ENCODE peak calls at places on chromosomes 1 and 21, in six cellular contexts. U, M, O, P, Y and X are unnamed samples. For H3K4me1, the result is how much of the 10 kb centered on the place peaks cover.

GRCh38 chr1:219659682-219660081 is 46.8 kb upstream of the ZC3H11B start:
- DNase-seq in U (peak), M (no peak), O (no peak), P (peak), Y (no peak), X (no peak)

GRCh38 chr21:38474124-38474523 is 24.2 kb downstream of the ERG start:
- DNase-seq in U (no peak), M (no peak), O (no peak), P (no peak), Y (no peak), X (no peak)

GRCh38 chr1:143653403-143653802 is 318.4 kb downstream of the FAM72C start:
- DNase-seq in U (no peak), M (no peak), O (no peak), P (no peak), Y (no peak), X (no peak)

GRCh38 chr21:33846141-33846540 is 69.5 kb downstream of the ATP5PO start:
- DNase-seq in U (no peak), M (no peak), O (no peak), P (no peak), Y (no peak), X (no peak)

GRCh38 chr1:237684236-237684635 is 206.5 kb downstream of the ZP4 start:
- DNase-seq in U (peak), M (no peak), O (no peak), P (no peak), Y (no peak), X (no peak)

GRCh38 chr1:186859995-186860394 is 31.2 kb downstream of the PLA2G4A start:
- DNase-seq in U (no peak), M (no peak), O (no peak), P (no peak), Y (no peak), X (no peak)

GRCh38 chr1:229119876-229120275 is 151.0 kb upstream of the RAB4A start:
- DNase-seq in U (peak), M (no peak), O (no peak), P (no peak), Y (no peak), X (no peak)

GRCh38 chr1:79974659-79975058 is 968.1 kb upstream of the ADGRL4 start:
- DNase-seq in U (no peak), M (no peak), O (no peak), P (no peak), Y (no peak), X (no peak)

GRCh38 chr1:41751804-41752513 is 166.8 kb downstream of the HIVEP3 start:
- DNase-seq in U (peak), M (no peak), O (no peak), P (no peak), Y (peak), X (no peak)

GRCh38 chr1:234765181-234765580 is 155.2 kb upstream of the IRF2BP2 start:
- DNase-seq in U (peak), M (no peak), O (no peak), P (no peak), Y (no peak), X (no peak)

GRCh38 chr1:205494119-205494518 is 10.3 kb upstream of the CDK18 start:
- DNase-seq in U (no peak), M (no peak), O (no peak), P (no peak), Y (no peak), X (no peak)

GRCh38 chr1:14616997-14617396 is 18.5 kb downstream of the KAZN start:
- DNase-seq in U (no peak), M (no peak), O (peak), P (no peak), Y (no peak), X (no peak)

GRCh38 chr1:58746757-58747156 is 37.1 kb downstream of the JUN start:
- DNase-seq in U (peak), M (no peak), O (no peak), P (no peak), Y (no peak), X (no peak)

GRCh38 chr1:178093150-178093957 is 550 bp upstream of the RASAL2 start:
- DNase-seq in U (peak), M (peak), O (peak), P (peak), Y (peak), X (peak)

GRCh38 chr1:9338354-9339250 is 45.9 kb downstream of the SPSB1 start:
- DNase-seq in U (no peak), M (no peak), O (no peak), P (no peak), Y (no peak), X (no peak)

GRCh38 chr1:62057631-62058290 is 136.9 kb upstream of the L1TD1 start:
- DNase-seq in U (no peak), M (no peak), O (no peak), P (no peak), Y (no peak), X (no peak)

GRCh38 chr1:62058951-62059350 is 135.7 kb upstream of the L1TD1 start:
- DNase-seq in U (no peak), M (no peak), O (no peak), P (no peak), Y (no peak), X (no peak)

GRCh38 chr1:62054188-62054587 is 140.5 kb upstream of the L1TD1 start:
- DNase-seq in U (no peak), M (no peak), O (no peak), P (no peak), Y (no peak), X (no peak)

GRCh38 chr1:62052946-62053345 is 141.7 kb upstream of the L1TD1 start:
- DNase-seq in U (no peak), M (no peak), O (no peak), P (no peak), Y (no peak), X (no peak)

GRCh38 chr1:62057230-62057629 is 137.4 kb upstream of the L1TD1 start:
- DNase-seq in U (no peak), M (no peak), O (no peak), P (no peak), Y (no peak), X (no peak)
- TF ChIP-seq SMC3 in U (no peak), M (no peak), O (no peak), P (no peak), Y (no peak), X (no peak)

DNA sequence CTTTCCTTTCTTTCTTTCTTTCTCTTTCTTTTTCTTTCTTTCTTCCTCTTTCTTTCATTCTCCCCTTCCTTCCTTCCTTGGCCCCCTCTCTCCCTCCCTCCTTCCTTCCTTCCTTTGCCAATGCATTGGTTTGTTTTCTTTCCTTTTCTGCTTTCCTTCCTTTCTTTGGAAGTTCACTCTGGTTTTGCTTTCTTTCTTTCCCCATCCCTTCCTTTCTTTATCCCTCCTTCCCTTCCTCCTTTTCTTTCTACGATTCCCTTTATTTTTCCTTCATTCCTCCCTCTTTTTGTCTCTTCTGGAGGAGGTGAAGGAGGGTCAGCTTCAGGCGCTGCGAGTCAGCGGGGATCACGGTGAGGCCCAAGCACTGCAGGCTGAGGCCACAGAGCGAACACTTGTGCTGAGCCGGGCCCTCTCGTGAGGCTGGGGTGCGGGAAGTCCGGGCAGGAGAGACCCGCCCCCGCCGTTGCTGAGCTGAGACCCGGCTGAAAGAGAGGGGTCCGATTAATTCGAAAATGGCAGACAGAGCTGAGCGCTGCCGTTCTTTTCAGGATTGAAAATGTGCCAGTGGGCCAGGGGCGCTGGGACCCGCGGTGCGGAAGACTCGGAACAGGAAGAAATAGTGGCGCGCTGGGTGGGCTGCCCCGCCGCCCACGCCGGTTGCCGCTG is 1.5 kb downstream of the SIM2 start:
- DNase-seq in U (no peak), M (no peak), O (no peak), P (no peak), Y (no peak), X (no peak)
- H3K4me1 ChIP-seq in U (under half), M (under half), O (under half), P (under half), Y (under half), X (under half)

DNA sequence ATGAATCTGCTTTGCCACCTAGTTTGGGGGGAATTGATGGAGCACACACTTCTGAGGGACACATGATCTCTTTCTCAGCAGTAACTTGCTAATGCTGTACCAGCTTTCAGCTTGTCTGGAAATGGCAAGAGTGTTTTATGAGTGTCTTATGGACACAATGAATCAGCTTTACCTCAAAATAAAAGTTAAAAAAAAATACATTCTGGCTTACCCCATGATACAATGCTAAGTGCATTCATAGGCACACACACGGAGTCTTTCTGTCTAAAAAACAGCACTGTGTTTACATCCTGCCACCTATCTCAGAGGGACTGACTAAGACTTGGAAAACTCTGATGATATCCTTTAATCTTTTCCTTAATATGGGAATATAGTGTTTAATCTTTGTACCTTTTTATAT is 455.5 kb upstream of the ADAMTS5 start:
- DNase-seq in U (peak), M (no peak), O (no peak), P (no peak), Y (no peak), X (no peak)
- TF ChIP-seq SMC3 in U (no peak), M (no peak), O (no peak), P (no peak), Y (no peak), X (no peak)

GRCh38 chr21:29185172-29185571 is 54.7 kb downstream of the MAP3K7CL start:
- DNase-seq in U (peak), M (no peak), O (no peak), P (no peak), Y (no peak), X (no peak)
- H3K4me1 ChIP-seq in U (under half), M (under half), O (under half), P (under half), Y (under half), X (under half)

GRCh38 chr1:212621830-212622315 is 13.3 kb downstream of the ATF3 start:
- DNase-seq in U (no peak), M (no peak), O (no peak), P (no peak), Y (no peak), X (no peak)
- TF ChIP-seq SMC3 in U (no peak), M (no peak), O (no peak), P (no peak), Y (no peak), X (no peak)

DNA sequence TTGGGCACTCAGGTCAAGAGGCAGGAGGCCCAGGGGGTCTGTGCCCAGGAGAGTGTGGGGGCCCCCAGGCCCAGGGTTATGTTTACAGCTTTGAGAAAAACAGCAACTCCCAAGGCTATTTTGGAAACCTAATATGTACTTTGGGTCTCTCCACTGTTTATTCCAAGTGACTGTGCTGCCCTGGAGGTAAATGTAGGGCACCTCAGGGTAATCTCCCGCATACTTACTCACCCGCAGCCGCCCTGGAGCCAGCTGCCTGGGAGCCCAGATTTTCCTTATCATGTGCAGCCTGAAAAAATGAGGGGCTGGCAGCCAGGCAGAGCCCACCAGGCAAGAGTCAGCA is 20.0 kb downstream of the IFFO2 start:
- DNase-seq in U (no peak), M (no peak), O (no peak), P (no peak), Y (no peak), X (no peak)
- H3K4me1 ChIP-seq in U (under half), M (half or more), O (under half), P (under half), Y (under half), X (half or more)

GRCh38 chr1:171155484-171155883 is 29.6 kb upstream of the FMO2 start:
- DNase-seq in U (no peak), M (no peak), O (no peak), P (no peak), Y (no peak), X (no peak)
- TF ChIP-seq SMC3 in U (no peak), M (no peak), O (no peak), P (no peak), Y (no peak), X (no peak)

DNA sequence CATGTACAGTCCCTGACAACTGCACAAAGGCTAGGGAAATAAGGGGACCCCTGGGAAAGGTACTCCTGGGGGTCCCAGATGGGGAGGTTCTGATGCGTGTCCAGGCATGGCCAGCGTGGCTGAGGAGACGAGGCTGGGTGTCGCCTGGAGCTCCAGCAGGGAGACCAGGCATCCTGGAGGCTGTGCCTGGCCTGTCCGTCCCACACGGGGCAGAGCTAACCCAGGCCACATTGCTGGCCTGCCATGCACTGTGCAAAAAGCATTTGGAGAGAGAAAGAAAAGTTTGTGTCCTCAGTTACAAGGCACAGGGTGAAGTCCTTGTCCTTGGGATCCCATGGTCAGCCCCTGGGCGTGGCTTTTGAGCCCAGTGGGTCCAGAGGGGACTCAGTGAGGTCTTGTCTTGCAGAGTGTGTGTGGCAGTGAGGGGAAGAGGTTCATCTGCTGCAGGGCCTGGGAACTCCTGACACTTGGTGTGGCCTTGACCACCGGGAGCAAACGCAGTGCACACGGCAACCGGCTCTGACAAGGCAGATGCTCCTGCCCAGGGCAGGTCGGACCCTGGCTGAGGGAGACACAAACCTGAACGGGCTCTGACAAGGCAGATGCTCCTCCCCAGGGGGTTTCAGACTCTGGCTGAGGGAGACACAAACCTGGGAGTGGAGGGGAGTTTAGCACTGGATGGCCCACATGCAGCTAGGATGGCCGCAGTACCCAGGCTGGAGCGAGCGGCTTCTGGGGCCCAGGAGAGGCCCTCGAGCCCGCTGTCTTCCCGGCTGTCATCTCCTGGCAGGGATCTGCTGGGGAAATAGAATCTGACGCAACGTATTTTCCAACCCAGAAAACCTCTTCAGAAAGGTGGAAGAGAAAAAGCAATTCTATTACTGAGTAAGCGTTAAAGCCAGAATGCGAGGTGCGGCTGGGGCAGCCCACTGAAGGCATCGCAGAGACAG is 37.3 kb upstream of the COL18A1 start:
- DNase-seq in U (no peak), M (peak), O (no peak), P (peak), Y (no peak), X (no peak)
- H3K4me1 ChIP-seq in U (under half), M (half or more), O (half or more), P (under half), Y (under half), X (half or more)

GRCh38 chr1:17841944-17842343 is 86.8 kb downstream of the ACTL8 start:
- DNase-seq in U (no peak), M (no peak), O (no peak), P (no peak), Y (no peak), X (no peak)
- TF ChIP-seq SMC3 in U (no peak), M (no peak), O (no peak), P (no peak), Y (no peak), X (no peak)